ENCODE peak calls at places on chromosome 20, in five cellular contexts. J, W, L, Q and O are unnamed samples.

GRCh38 chr20:52996726-52997125 is 24.6 kb downstream of the TSHZ2 start:
- DNase-seq in L (no peak), Q (no peak), J (no peak), W (no peak), O (no peak)

GRCh38 chr20:18613553-18613952 is 25.7 kb downstream of the DTD1 start:
- DNase-seq in Q (no peak), W (no peak), L (no peak), J (no peak), O (no peak)

GRCh38 chr20:52829111-52829510 is 143.0 kb upstream of the TSHZ2 start:
- DNase-seq in L (no peak), W (no peak), Q (no peak), J (no peak), O (no peak)

GRCh38 chr20:43533060-43533459 is 25.6 kb downstream of the L3MBTL1 start:
- DNase-seq in W (no peak), J (no peak), Q (no peak), L (no peak), O (no peak)

GRCh38 chr20:8385247-8385646 is 253.2 kb downstream of the PLCB1 start:
- DNase-seq in W (no peak), L (peak), J (no peak), Q (peak), O (no peak)

GRCh38 chr20:44204156-44204831 is 6.3 kb downstream of the OSER1 start:
- DNase-seq in L (no peak), Q (no peak), J (no peak), W (no peak), O (no peak)

GRCh38 chr20:44600758-44601562 is 18.6 kb downstream of the PKIG start:
- DNase-seq in W (no peak), L (no peak), J (no peak), Q (no peak), O (no peak)

GRCh38 chr20:21704408-21705385 is 767 bp upstream of the PAX1 start:
- DNase-seq in W (no peak), L (no peak), J (no peak), Q (no peak), O (no peak)

GRCh38 chr20:51272392-51272791 is 249.5 kb upstream of the KCNG1 start:
- DNase-seq in L (no peak), W (no peak), J (no peak), Q (no peak), O (no peak)

GRCh38 chr20:1809121-1809520 is 86.1 kb upstream of the SIRPA start:
- DNase-seq in W (no peak), Q (no peak), J (no peak), L (no peak), O (no peak)